ENCODE peak calls at places on chromosomes 4 and X, in six cellular contexts. H, M, Y, P, B and S are unnamed samples.

GRCh38 chrX:20372533-20372932 is 105.8 kb upstream of the RPS6KA3 start:
- DNase-seq in B (no peak), H (no peak), Y (no peak), P (no peak), M (no peak), S (peak; percentile 63)

GRCh38 chr4:37715889-37716402 is 29.8 kb upstream of the RELL1 start:
- DNase-seq in H (peak; percentile 66), B (no peak), Y (no peak), M (no peak), P (no peak), S (peak; percentile 14)

GRCh38 chrX:69065451-69065850 is 99.8 kb downstream of the PJA1 start:
- DNase-seq in Y (no peak), H (peak; percentile 50), B (no peak), P (peak; percentile 2), M (no peak), S (peak; percentile 56)

GRCh38 chr4:69951602-69952001 is 13.9 kb downstream of the CSN2 start:
- DNase-seq in P (no peak), Y (no peak), B (no peak), H (no peak), M (no peak), S (no peak)

GRCh38 chr4:161564230-161564834 is 599.5 kb downstream of the FSTL5 start:
- DNase-seq in B (peak; percentile 25), H (peak; percentile 23), P (no peak), M (no peak), Y (no peak), S (peak; percentile 13)

GRCh38 chr4:30717208-30718020 is 2.8 kb upstream of the PCDH7 start:
- DNase-seq in M (peak; percentile 74), B (peak; percentile 88), Y (no peak), P (peak; percentile 84), H (peak; percentile 70), S (peak; percentile 70)

GRCh38 chrX:42976729-42977366 is 198.9 kb upstream of the PPP1R2C start:
- DNase-seq in Y (no peak), H (no peak), M (no peak), P (no peak), B (no peak), S (no peak)

GRCh38 chr4:89221175-89221867 is 86.3 kb downstream of the GPRIN3 start:
- DNase-seq in B (no peak), P (no peak), H (no peak), Y (peak; percentile 3), M (no peak), S (peak; percentile 32)

GRCh38 chr4:141636771-141637460 is 533 bp downstream of the IL15 start:
- DNase-seq in Y (peak; percentile 18), H (peak; percentile 64), M (peak; percentile 39), B (peak; percentile 64), P (peak; percentile 70), S (peak; percentile 84)

GRCh38 chr4:187059031-187059430 is 335.4 kb upstream of the FAT1 start:
- DNase-seq in H (no peak), P (no peak), M (no peak), B (no peak), Y (no peak), S (no peak)

GRCh38 chrX:63784902-63785692 is at the start of gene ARHGEF9:
- DNase-seq in P (peak; percentile 71), B (no peak), M (peak; percentile 44), Y (no peak), H (no peak), S (peak; percentile 32)

GRCh38 chrX:107530141-107530540 is 80.7 kb downstream of the FRMPD3 start:
- DNase-seq in H (no peak), M (no peak), B (no peak), P (no peak), Y (no peak), S (no peak)

GRCh38 chr4:173489514-173489913 is 40.5 kb downstream of the HAND2 start:
- DNase-seq in M (no peak), P (no peak), B (no peak), Y (no peak), H (peak; percentile 86), S (peak; percentile 59)

GRCh38 chr4:20095805-20096541 is 155.7 kb upstream of the SLIT2 start:
- DNase-seq in P (no peak), M (no peak), H (peak; percentile 4), B (no peak), Y (no peak), S (peak; percentile 32)

GRCh38 chrX:48864210-48864609 is 28.8 kb upstream of the PCSK1N start:
- DNase-seq in Y (no peak), M (no peak), H (peak; percentile 62), P (no peak), B (no peak), S (peak; percentile 1)

GRCh38 chrX:19964017-19964710 is 26.7 kb downstream of the BCLAF3 start:
- DNase-seq in Y (no peak), H (no peak), P (no peak), M (no peak), B (no peak), S (no peak)

GRCh38 chrX:51860679-51861078 is 32.7 kb upstream of the MAGED1 start:
- DNase-seq in B (peak; percentile 8), M (peak; percentile 11), H (peak; percentile 32), P (no peak), Y (peak; percentile 18), S (peak; percentile 52)

GRCh38 chr4:56326363-56326762 is 60.9 kb downstream of the AASDH start:
- DNase-seq in M (no peak), H (peak; percentile 3), B (no peak), Y (no peak), P (no peak), S (no peak)

GRCh38 chr4:5780831-5781480 is 70.0 kb downstream of the EVC start:
- DNase-seq in Y (no peak), B (no peak), P (peak; percentile 32), M (no peak), H (peak; percentile 72), S (peak; percentile 46)

GRCh38 chr4:89156515-89156914 is 45.2 kb downstream of the TIGD2 start:
- DNase-seq in P (no peak), H (no peak), Y (no peak), B (no peak), M (no peak), S (no peak)

GRCh38 chr4:7772708-7773385 is 166.8 kb downstream of the AFAP1 start:
- DNase-seq in M (no peak), H (no peak), P (no peak), B (no peak), Y (no peak), S (no peak)

GRCh38 chr4:152586668-152587067 is 50.8 kb upstream of the FBXW7 start:
- DNase-seq in H (no peak), M (no peak), P (no peak), Y (no peak), B (no peak), S (no peak)

GRCh38 chr4:185721949-185722316 is 90.1 kb downstream of the SORBS2 start:
- DNase-seq in Y (no peak), M (no peak), B (no peak), P (no peak), H (no peak), S (no peak)

GRCh38 chrX:102840871-102841705 is 96.0 kb upstream of the RAB40AL start:
- DNase-seq in Y (no peak), H (peak; percentile 34), M (no peak), B (no peak), P (no peak), S (peak; percentile 10)

GRCh38 chr4:105956566-105956965 is 61.3 kb downstream of the NPNT start:
- DNase-seq in P (no peak), Y (no peak), B (no peak), M (no peak), H (no peak), S (no peak)

GRCh38 chr4:110208419-110208818 is 10.0 kb upstream of the ELOVL6 start:
- DNase-seq in B (no peak), M (no peak), Y (no peak), H (no peak), P (no peak), S (no peak)

GRCh38 chr4:156673483-156673882 is 298.1 kb downstream of the PDGFC start:
- DNase-seq in B (no peak), M (no peak), Y (no peak), H (peak; percentile 16), P (no peak), S (peak; percentile 74)

GRCh38 chr4:105241456-105241855 is 94.8 kb downstream of the TET2 start:
- DNase-seq in M (no peak), Y (no peak), B (no peak), P (no peak), H (no peak), S (no peak)

DNA sequence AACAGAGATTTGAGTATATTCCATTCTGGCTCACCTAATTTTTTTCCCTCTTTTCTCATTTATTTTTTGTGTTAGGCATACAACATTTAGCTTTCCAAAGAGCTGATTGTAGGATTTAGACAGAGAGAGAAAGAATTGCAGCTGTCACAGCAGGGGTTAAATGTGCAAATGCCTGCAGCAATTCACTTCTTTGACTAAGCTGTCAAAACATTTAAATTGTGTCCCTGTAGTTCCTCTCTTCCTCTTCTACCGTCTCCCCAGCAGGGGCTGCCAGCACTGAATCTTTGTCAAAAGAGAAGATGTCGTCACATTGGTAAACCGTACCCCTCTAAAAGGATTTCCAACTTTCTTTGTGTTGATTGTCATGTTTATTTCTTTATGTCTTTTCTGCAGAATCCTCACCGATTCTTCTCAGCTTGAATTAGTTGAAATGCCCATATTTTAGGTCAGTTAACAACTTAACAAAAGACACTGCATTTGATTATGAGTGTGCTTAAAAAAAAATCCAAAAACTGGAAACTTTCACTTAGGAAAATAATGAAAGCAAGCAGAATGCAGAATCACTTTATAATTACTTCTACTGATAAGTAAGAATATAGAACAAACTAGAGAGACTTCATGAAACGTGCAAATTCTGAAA is 111.1 kb upstream of the PTPN13 start:
- DNase-seq in H (no peak), M (peak; percentile 88), B (no peak), Y (no peak), P (peak; percentile 60), S (peak; percentile 13)
- H3K9ac ChIP-seq in H (no peak overlapping the region), M (no peak overlapping the region), B (no peak overlapping the region), Y (no peak overlapping the region), P (no peak overlapping the region), S (no peak overlapping the region)

DNA sequence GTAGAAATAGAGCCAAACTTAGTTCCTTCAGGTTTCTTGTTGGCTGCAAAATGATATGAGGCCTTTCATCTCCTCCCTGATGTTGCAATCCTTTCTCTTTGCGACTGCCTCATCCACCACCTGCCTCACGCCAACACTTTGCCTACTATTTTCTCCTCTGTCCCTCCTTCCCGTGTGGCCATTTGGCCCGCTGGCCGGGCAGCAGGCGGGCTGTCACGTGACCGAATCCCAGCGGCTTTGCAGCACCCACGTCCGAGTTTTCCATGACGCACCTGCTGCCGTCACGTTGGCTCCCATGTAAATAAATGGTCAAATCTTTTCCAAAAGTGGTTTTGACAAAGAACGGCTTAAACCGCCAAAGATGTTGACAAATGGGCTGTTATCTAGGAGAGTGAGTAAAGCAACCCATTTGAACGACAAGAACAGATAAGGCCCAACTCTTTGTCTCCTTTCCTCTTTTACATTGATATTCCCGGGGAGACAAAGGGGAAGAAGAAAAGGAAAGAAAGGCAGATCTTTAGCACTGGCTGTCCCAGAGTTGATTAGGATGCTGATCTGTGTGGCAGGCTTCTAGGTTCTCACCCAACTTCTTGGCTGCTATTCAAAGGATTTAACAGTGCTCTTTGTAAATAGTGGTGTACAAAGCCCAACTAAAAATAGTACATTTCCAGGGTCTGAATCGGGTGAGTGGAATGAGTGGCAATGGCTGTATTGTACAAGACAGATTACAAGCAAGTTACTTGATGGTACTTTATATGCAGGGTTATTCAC is 174.2 kb upstream of the JADE1 start:
- DNase-seq in B (no peak), Y (no peak), P (peak; percentile 42), M (no peak), H (peak; percentile 55), S (no peak)
- H3K4me2 ChIP-seq in B (no peak overlapping the region), Y (no peak overlapping the region), P (no peak overlapping the region), M (no peak overlapping the region), H (no peak overlapping the region), S (no peak overlapping the region)

GRCh38 chrX:56788717-56789122 is 59.7 kb downstream of the NBDY start:
- DNase-seq in H (peak; percentile 47), P (no peak), Y (no peak), B (peak; percentile 67), M (no peak), S (no peak)
- H3K9ac ChIP-seq in H (no peak overlapping the region), P (no peak overlapping the region), Y (no peak overlapping the region), B (peak overlapping the region; percentile 62), M (no peak overlapping the region), S (no peak overlapping the region)

GRCh38 chrX:153667281-153667831 is 6.3 kb downstream of the PNCK start:
- DNase-seq in Y (no peak), B (no peak), M (no peak), P (no peak), H (no peak), S (no peak)
- H3K4me2 ChIP-seq in Y (peak overlapping the region; percentile 49), B (peak overlapping the region; percentile 67), M (no peak overlapping the region), P (peak overlapping the region; percentile 1), H (peak overlapping the region; percentile 23), S (no peak overlapping the region)